ENCODE peak calls at places on chromosomes 4 and X, in nine cellular contexts. Q is GM12864, Y is tibial nerve, S is IMR-90, W is fibroblast of pulmonary artery, X is heart left ventricle, P is fibroblast of lung, E is epithelial cell of esophagus, V is psoas muscle. R is an unnamed sample.

GRCh38 chr4:42339935-42340406 is 57.3 kb upstream of the SHISA3 start:
- DNase-seq in Q (no peak), Y (no peak), S (peak; percentile 53), W (peak; percentile 90), X (peak; percentile 46), P (peak; percentile 67), E (no peak), V (peak; percentile 64), R (no peak)

GRCh38 chr4:65344278-65344825 is 325.9 kb downstream of the EPHA5 start:
- DNase-seq in Q (no peak), Y (no peak), S (no peak), W (no peak), X (no peak), P (no peak), E (peak; percentile 27), V (no peak), R (no peak)

GRCh38 chr4:122603156-122603574 is 17.7 kb downstream of the IL21 start:
- DNase-seq in Q (no peak), Y (no peak), S (peak; percentile 11), W (no peak), X (no peak), P (peak; percentile 20), E (peak; percentile 38), V (no peak), R (no peak)

GRCh38 chr4:177596035-177596434 is 153.8 kb upstream of the AGA start:
- DNase-seq in Q (no peak), Y (no peak), S (peak; percentile 85), W (peak; percentile 55), X (no peak), P (peak; percentile 74), E (peak; percentile 92), V (peak; percentile 53), R (peak; percentile 36)

GRCh38 chr4:4985844-4986243 is 33.4 kb downstream of the CYTL1 start:
- DNase-seq in Q (no peak), Y (no peak), S (no peak), W (no peak), X (no peak), P (no peak), E (no peak), V (no peak), R (no peak)

GRCh38 chr4:113636438-113636818 is 125.1 kb downstream of the CAMK2D start:
- DNase-seq in Q (peak; percentile 31), Y (no peak), S (no peak), W (no peak), X (no peak), P (no peak), E (no peak), V (no peak), R (no peak)

GRCh38 chrX:67717571-67717970 is 173.8 kb downstream of the AR start:
- DNase-seq in Q (no peak), Y (no peak), S (no peak), W (no peak), X (no peak), P (no peak), E (no peak), V (peak; percentile 42), R (no peak)

GRCh38 chr4:168942985-168943384 is 67.1 kb downstream of the CBR4 start:
- DNase-seq in Q (no peak), Y (no peak), S (no peak), W (no peak), X (no peak), P (no peak), E (no peak), V (no peak), R (no peak)

GRCh38 chr4:52071786-52072552 is 20.9 kb downstream of the SPATA18 start:
- DNase-seq in Q (no peak), Y (no peak), S (no peak), W (no peak), X (no peak), P (no peak), E (no peak), V (no peak), R (no peak)

GRCh38 chr4:7460591-7460990 is 25.9 kb upstream of the PSAPL1 start:
- DNase-seq in Q (no peak), Y (no peak), S (peak; percentile 7), W (no peak), X (peak; percentile 25), P (peak; percentile 26), E (no peak), V (peak; percentile 65), R (no peak)

GRCh38 chr4:153467154-153467896 is 1.2 kb downstream of the TMEM131L start:
- DNase-seq in Q (peak; percentile 88), Y (no peak), S (no peak), W (no peak), X (peak; percentile 46), P (no peak), E (peak; percentile 49), V (peak; percentile 75), R (no peak)

GRCh38 chrX:49951524-49952193 is 29.3 kb downstream of the CLCN5 start:
- DNase-seq in Q (no peak), Y (no peak), S (no peak), W (no peak), X (no peak), P (peak; percentile 3), E (no peak), V (no peak), R (no peak)

GRCh38 chr4:112422644-112423043 is 93.3 kb downstream of the NEUROG2 start:
- DNase-seq in Q (no peak), Y (no peak), S (no peak), W (no peak), X (no peak), P (no peak), E (no peak), V (no peak), R (no peak)

GRCh38 chr4:140252742-140253555 is 99.0 kb upstream of the MAML3 start:
- DNase-seq in Q (no peak), Y (peak; percentile 45), S (peak; percentile 56), W (peak; percentile 90), X (peak; percentile 76), P (peak; percentile 72), E (peak; percentile 50), V (peak; percentile 83), R (no peak)

DNA sequence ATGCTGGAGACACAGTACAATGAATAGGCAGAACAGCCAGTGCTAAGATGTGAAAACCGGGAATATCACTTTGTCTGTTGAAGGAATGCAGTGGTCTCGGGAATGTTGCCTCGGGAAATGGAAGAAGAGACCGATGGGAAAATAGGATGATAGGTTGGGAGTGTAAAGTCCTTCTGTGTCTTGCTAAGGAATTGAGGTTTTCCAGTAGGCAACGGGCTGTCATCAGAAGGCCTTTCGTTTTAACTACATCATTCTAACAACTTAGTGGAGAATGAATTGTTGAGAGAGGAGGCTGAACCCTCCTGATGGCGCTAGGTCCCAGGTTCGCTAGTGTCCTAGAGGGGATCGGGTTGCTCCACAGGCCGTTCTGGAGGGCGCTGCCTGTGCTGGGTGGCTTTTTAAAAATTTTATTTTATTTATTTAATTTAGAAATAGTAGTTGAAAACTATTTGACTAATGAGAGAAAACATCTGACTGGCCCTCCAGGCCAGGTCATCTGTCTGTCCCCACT is 735 bp downstream of the VBP1 start:
- DNase-seq in Q (no peak), Y (no peak), S (peak; percentile 4), W (no peak), X (no peak), P (no peak), E (no peak), V (no peak), R (no peak)
- TF ChIP-seq CTCF in Q (no peak), Y (no peak), S (no peak), W (no peak), X (no peak), P (no peak), E (no peak), V (no peak), R (no peak)

GRCh38 chrX:64976673-64977040 is 407 bp upstream of the ZC4H2 start:
- DNase-seq in Q (no peak), Y (no peak), S (no peak), W (no peak), X (no peak), P (no peak), E (no peak), V (no peak), R (no peak)

GRCh38 chrX:64975491-64975890 is 759 bp downstream of the ZC4H2 start:
- DNase-seq in Q (no peak), Y (no peak), S (no peak), W (peak; percentile 15), X (peak; percentile 5), P (peak; percentile 3), E (peak; percentile 17), V (peak; percentile 53), R (no peak)

GRCh38 chrX:64975989-64976672 is at the start of gene ZC4H2:
- DNase-seq in Q (peak; percentile 29), Y (peak; percentile 26), S (peak; percentile 76), W (peak; percentile 82), X (peak; percentile 72), P (peak; percentile 80), E (peak; percentile 86), V (peak; percentile 83), R (no peak)

GRCh38 chrX:64977830-64978229 is 1.6 kb upstream of the ZC4H2 start:
- DNase-seq in Q (no peak), Y (no peak), S (peak; percentile 28), W (no peak), X (no peak), P (no peak), E (peak; percentile 82), V (no peak), R (no peak)

DNA sequence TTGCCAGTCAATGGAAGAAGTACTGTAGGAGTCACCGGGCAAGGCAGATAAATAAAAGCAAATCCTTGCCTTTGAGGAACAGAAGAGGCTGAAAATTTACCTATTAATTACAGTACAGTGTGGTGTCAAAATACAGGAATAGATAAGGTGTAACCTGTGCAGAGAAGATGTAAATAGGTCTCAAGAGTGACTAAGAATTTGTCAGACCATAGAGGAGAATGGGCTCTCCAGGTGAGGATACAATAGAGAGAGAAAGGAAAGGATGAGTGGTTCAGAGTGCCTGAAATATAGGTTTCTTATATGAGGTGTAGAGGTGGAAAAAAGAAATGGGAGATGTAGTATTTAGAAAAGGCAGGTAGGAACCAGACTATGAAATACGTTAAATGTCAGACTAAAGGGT is 801 bp upstream of the ZC4H2 start:
- DNase-seq in Q (no peak), Y (no peak), S (no peak), W (no peak), X (no peak), P (no peak), E (peak; percentile 55), V (no peak), R (no peak)
- H3K4me3 ChIP-seq in Q (no peak overlapping the region), Y (no peak overlapping the region), S (no peak overlapping the region), W (no peak overlapping the region), X (no peak overlapping the region), P (no peak overlapping the region), E (no peak overlapping the region), V (peak overlapping the region; percentile 74), R (peak overlapping the region; percentile 73)

DNA sequence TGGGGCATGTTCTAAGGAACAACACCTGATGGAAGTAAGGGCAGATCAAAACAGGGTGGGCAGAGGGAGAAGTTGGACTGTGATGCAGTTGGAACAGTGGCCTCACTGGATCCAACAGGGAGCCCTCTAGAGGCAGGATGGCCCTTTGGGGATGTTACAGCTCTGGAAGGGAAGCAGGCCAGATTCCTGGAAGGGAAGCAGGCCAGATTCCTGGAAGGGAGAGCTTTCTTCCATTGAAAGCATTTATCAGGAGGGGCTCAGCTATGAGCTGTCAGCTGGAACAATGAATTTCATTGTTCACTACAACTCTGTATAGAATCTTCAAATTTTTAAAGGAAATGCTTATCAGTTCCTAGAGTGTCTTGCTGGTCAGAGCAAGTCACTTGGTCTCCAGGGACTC is 17.7 kb downstream of the IL15 start:
- DNase-seq in Q (no peak), Y (no peak), S (peak; percentile 47), W (peak; percentile 90), X (peak; percentile 59), P (peak; percentile 23), E (peak; percentile 48), V (peak; percentile 49), R (no peak)
- TF ChIP-seq CTCF in Q (peak; percentile 28), Y (no peak), S (peak; percentile 40), W (peak; percentile 77), X (peak; percentile 36), P (peak; percentile 42), E (peak; percentile 77), V (peak; percentile 39), R (peak; percentile 81)

GRCh38 chrX:21747523-21747922 is 10.4 kb downstream of the SMPX start:
- DNase-seq in Q (no peak), Y (no peak), S (no peak), W (peak; percentile 66), X (no peak), P (no peak), E (no peak), V (no peak), R (no peak)
- H3K4me3 ChIP-seq in Q (no peak overlapping the region), Y (no peak overlapping the region), S (no peak overlapping the region), W (no peak overlapping the region), X (no peak overlapping the region), P (no peak overlapping the region), E (no peak overlapping the region), V (no peak overlapping the region), R (no peak overlapping the region)

R was measured in epithelial cell of proximal tubule.